ENCODE peak calls at places on chromosomes 13 and 19, in eight cellular contexts. V, E, Z, H, Q, R, C and I are unnamed samples. For H3K4me1, the result is how much of the 10 kb centered on the place peaks cover.

GRCh38 chr19:42514449-42514848 is 13.8 kb downstream of the CEACAM1 start:
- DNase-seq in V (no peak), H (no peak), E (no peak), Z (no peak), C (no peak), R (no peak), Q (no peak), I (no peak)

GRCh38 chr13:51451467-51452390 is 1.1 kb downstream of the INTS6 start:
- DNase-seq in V (peak), R (peak), H (peak), Z (peak), E (peak), C (peak), Q (peak), I (peak)

GRCh38 chr13:20873348-20873747 is 29.2 kb downstream of the XPO4 start:
- DNase-seq in C (no peak), R (no peak), H (no peak), Z (no peak), E (peak), V (no peak), Q (no peak), I (no peak)

GRCh38 chr19:6381030-6381750 is 5.5 kb upstream of the PSPN start:
- DNase-seq in Q (no peak), C (no peak), Z (no peak), H (no peak), E (no peak), R (no peak), V (no peak), I (no peak)

GRCh38 chr19:47130589-47131168 is at the start of gene SAE1:
- DNase-seq in H (peak), E (peak), C (peak), Z (peak), V (peak), Q (peak), R (peak), I (peak)

GRCh38 chr13:67230774-67231480 is 791 bp upstream of the PCDH9 start:
- DNase-seq in H (peak), E (peak), Q (peak), R (peak), C (peak), V (peak), Z (peak), I (no peak)

GRCh38 chr13:91155512-91156114 is 191.9 kb upstream of the MIR17HG start:
- DNase-seq in C (peak), Z (no peak), R (no peak), H (no peak), E (no peak), Q (no peak), V (no peak), I (no peak)

GRCh38 chr13:112842931-112843391 is 126.1 kb upstream of the MCF2L start:
- DNase-seq in R (peak), C (no peak), Z (no peak), H (no peak), E (no peak), Q (no peak), V (no peak), I (no peak)

GRCh38 chr13:114015608-114016295 is 41.9 kb upstream of the C13orf46 start:
- DNase-seq in R (no peak), E (no peak), V (no peak), Q (no peak), Z (no peak), H (no peak), C (peak), I (no peak)

GRCh38 chr19:31071157-31071855 is 277.9 kb downstream of the TSHZ3 start:
- DNase-seq in H (no peak), Q (no peak), V (no peak), E (no peak), R (no peak), C (no peak), Z (no peak), I (no peak)

GRCh38 chr19:17205237-17206140 is 9.7 kb upstream of the USE1 start:
- DNase-seq in V (no peak), C (peak), R (peak), Z (peak), Q (peak), E (no peak), H (peak), I (no peak)

GRCh38 chr13:26074706-26075105 is 22.9 kb upstream of the SHISA2 start:
- DNase-seq in V (no peak), Q (peak), C (no peak), H (no peak), R (no peak), E (peak), Z (no peak), I (no peak)

GRCh38 chr19:38544569-38545315 is 73.0 kb downstream of the MAP4K1 start:
- DNase-seq in R (no peak), Z (no peak), Q (no peak), H (no peak), E (no peak), V (no peak), C (no peak), I (no peak)

GRCh38 chr13:51826606-51827005 is 18.4 kb downstream of the TMEM272 start:
- DNase-seq in H (no peak), E (no peak), C (no peak), Q (no peak), Z (no peak), V (no peak), R (no peak), I (no peak)

GRCh38 chr19:3653081-3653795 is 26.6 kb upstream of the CACTIN start:
- DNase-seq in Q (no peak), V (no peak), H (no peak), E (no peak), R (no peak), C (no peak), Z (no peak), I (no peak)

GRCh38 chr13:29801737-29802305 is 48.6 kb downstream of the UBL3 start:
- DNase-seq in E (no peak), Z (no peak), Q (no peak), R (no peak), V (no peak), C (no peak), H (no peak), I (no peak)

GRCh38 chr13:42333613-42334328 is 61.8 kb downstream of the AKAP11 start:
- DNase-seq in E (peak), C (no peak), V (no peak), R (no peak), H (peak), Q (peak), Z (no peak), I (no peak)

GRCh38 chr19:54478677-54479266 is 5.7 kb upstream of the CDC42EP5 start:
- DNase-seq in Z (no peak), Q (peak), H (no peak), E (peak), R (no peak), C (no peak), V (no peak), I (no peak)

GRCh38 chr19:1066748-1067340 is at the start of gene ARHGAP45:
- DNase-seq in C (peak), E (no peak), V (no peak), R (no peak), Z (no peak), Q (no peak), H (no peak), I (no peak)

GRCh38 chr13:35479223-35479536 is 2.7 kb upstream of the MAB21L1 start:
- DNase-seq in C (no peak), Q (no peak), Z (no peak), V (no peak), E (no peak), H (no peak), R (no peak), I (no peak)

GRCh38 chr19:52336117-52336811 is at the start of gene ZNF610:
- DNase-seq in E (peak), R (peak), H (no peak), Q (peak), Z (peak), C (peak), V (peak), I (peak)

GRCh38 chr19:8208710-8209110 is 460 bp upstream of the CERS4 start:
- DNase-seq in Z (peak), E (no peak), R (no peak), H (no peak), Q (no peak), C (no peak), V (peak), I (no peak)

GRCh38 chr19:719081-719512 is 10.4 kb downstream of the PALM start:
- DNase-seq in R (peak), H (no peak), Z (peak), V (peak), Q (peak), E (no peak), C (peak), I (no peak)

GRCh38 chr13:45331981-45332830 is 8.8 kb downstream of the TPT1 start:
- DNase-seq in V (no peak), R (no peak), Z (peak), E (peak), C (peak), Q (peak), H (no peak), I (no peak)

GRCh38 chr13:24348385-24348784 is 39.0 kb downstream of the C1QTNF9 start:
- DNase-seq in H (no peak), V (no peak), C (no peak), R (no peak), Z (no peak), Q (no peak), E (no peak), I (no peak)

GRCh38 chr13:40682449-40683240 is 16.2 kb upstream of the FOXO1 start:
- DNase-seq in E (peak), C (no peak), Q (no peak), R (no peak), V (no peak), H (no peak), Z (no peak), I (no peak)

GRCh38 chr19:30651691-30652090 is 279.5 kb downstream of the ZNF536 start:
- DNase-seq in V (no peak), R (no peak), Q (no peak), E (no peak), C (no peak), H (no peak), Z (no peak), I (no peak)

GRCh38 chr19:16896913-16897571 is 8.2 kb downstream of the F2RL3 start:
- DNase-seq in Z (peak), R (peak), Q (peak), H (peak), E (peak), C (peak), V (peak), I (peak)

GRCh38 chr13:26022538-26023292 is 29.1 kb downstream of the SHISA2 start:
- DNase-seq in V (peak), H (no peak), C (peak), R (no peak), Z (peak), E (peak), Q (no peak), I (no peak)

GRCh38 chr13:53405616-53406015 is 377.0 kb downstream of the OLFM4 start:
- DNase-seq in H (no peak), V (no peak), Z (no peak), R (no peak), E (no peak), Q (peak), C (no peak), I (no peak)

GRCh38 chr19:7962644-7963268 is 19.3 kb upstream of the TIMM44 start:
- DNase-seq in Z (no peak), V (no peak), Q (no peak), C (no peak), H (no peak), E (no peak), R (no peak), I (no peak)

GRCh38 chr13:45681101-45681500 is 21.0 kb upstream of the CBY2 start:
- DNase-seq in H (no peak), V (no peak), R (no peak), Z (peak), C (no peak), E (no peak), Q (no peak), I (no peak)

GRCh38 chr19:40588110-40588854 is 11.6 kb downstream of the SHKBP1 start:
- DNase-seq in E (peak), Q (no peak), R (no peak), H (no peak), Z (no peak), V (no peak), C (no peak), I (no peak)

GRCh38 chr19:6059396-6059947 is 50.8 kb downstream of the RFX2 start:
- DNase-seq in E (no peak), R (no peak), Q (no peak), C (no peak), V (peak), H (no peak), Z (peak), I (no peak)

GRCh38 chr13:94369862-94370491 is 109.5 kb downstream of the DCT start:
- DNase-seq in Q (no peak), Z (peak), H (no peak), V (no peak), E (peak), R (peak), C (peak), I (no peak)

GRCh38 chr13:97223711-97224461 is 1.8 kb downstream of the MBNL2 start:
- DNase-seq in Z (peak), Q (peak), H (peak), E (peak), C (peak), V (peak), R (peak), I (no peak)

GRCh38 chr13:53127378-53127777 is 98.8 kb downstream of the OLFM4 start:
- DNase-seq in H (no peak), C (no peak), R (no peak), E (no peak), Q (no peak), Z (no peak), V (no peak), I (no peak)

GRCh38 chr13:43077906-43078305 is 54.5 kb downstream of the DNAJC15 start:
- DNase-seq in Q (no peak), Z (no peak), E (no peak), V (no peak), H (no peak), R (no peak), C (no peak), I (no peak)

GRCh38 chr19:13981021-13981420 is 25.1 kb downstream of the RFX1 start:
- DNase-seq in Q (no peak), E (no peak), Z (no peak), C (no peak), V (no peak), R (no peak), H (no peak), I (no peak)

GRCh38 chr19:13981988-13982501 is 24.1 kb downstream of the RFX1 start:
- DNase-seq in Q (no peak), Z (no peak), R (no peak), E (no peak), V (no peak), H (no peak), C (peak), I (no peak)

GRCh38 chr19:13980340-13980739 is 25.8 kb downstream of the RFX1 start:
- DNase-seq in V (no peak), Q (no peak), C (no peak), H (no peak), E (no peak), R (no peak), Z (no peak), I (no peak)

GRCh38 chr19:13982773-13983172 is 23.3 kb downstream of the RFX1 start:
- DNase-seq in Z (no peak), H (no peak), Q (no peak), C (no peak), R (no peak), E (no peak), V (no peak), I (no peak)

DNA sequence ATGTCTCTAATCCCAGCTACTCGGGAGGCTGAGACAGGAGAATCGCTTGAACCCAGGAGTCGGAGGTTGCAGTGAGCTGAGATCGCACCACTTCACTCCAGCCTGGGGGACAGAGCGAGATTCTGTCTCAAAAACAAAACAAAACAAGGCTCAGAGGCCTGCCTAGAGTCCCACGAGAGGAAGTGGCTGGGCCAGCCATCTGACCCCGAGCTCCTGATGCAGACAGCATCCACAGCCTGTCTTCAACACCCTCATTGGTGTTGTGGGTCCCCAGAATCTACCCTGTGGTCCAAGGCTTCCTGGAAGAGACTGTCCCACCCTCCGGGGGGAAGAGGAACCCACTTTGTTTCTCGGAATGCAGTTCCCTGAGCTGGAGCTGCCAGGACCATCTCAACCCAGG is 24.7 kb downstream of the RFX1 start:
- DNase-seq in C (no peak), Z (no peak), Q (no peak), E (no peak), V (no peak), R (no peak), H (no peak), I (no peak)
- H3K4me1 ChIP-seq in C (under half), Z (under half), Q (under half), E (under half), V (under half), R (under half), H (under half), I (under half)

GRCh38 chr13:75482070-75482819 is at the start of gene TBC1D4:
- DNase-seq in E (peak), Q (peak), C (peak), V (peak), Z (peak), R (peak), H (peak), I (peak)

GRCh38 chr13:75479102-75479501 is 2.9 kb downstream of the TBC1D4 start:
- DNase-seq in H (no peak), C (no peak), R (no peak), Q (no peak), Z (no peak), V (no peak), E (no peak), I (no peak)

GRCh38 chr13:75481176-75482069 is 546 bp downstream of the TBC1D4 start:
- DNase-seq in C (peak), E (no peak), Z (no peak), Q (no peak), R (peak), H (peak), V (peak), I (no peak)

GRCh38 chr13:75482820-75483079 is 781 bp upstream of the TBC1D4 start:
- DNase-seq in Q (no peak), R (no peak), E (no peak), Z (no peak), C (no peak), H (no peak), V (no peak), I (no peak)

GRCh38 chr13:75480691-75481175 is 1.2 kb downstream of the TBC1D4 start:
- DNase-seq in H (peak), E (peak), R (peak), Z (peak), V (peak), C (peak), Q (peak), I (no peak)
- TF ChIP-seq CTCF in H (no peak), E (no peak), R (no peak), Z (no peak), V (no peak), C (no peak), Q (no peak), I (no peak)

GRCh38 chr13:110404321-110404720 is 97.2 kb downstream of the COL4A2 start:
- DNase-seq in Z (no peak), C (no peak), Q (no peak), H (no peak), V (no peak), E (no peak), R (no peak), I (no peak)
- H3K4me1 ChIP-seq in Z (under half), C (under half), Q (under half), H (under half), V (half or more), E (half or more), R (under half), I (under half)

GRCh38 chr19:10832659-10833296 is 3.2 kb downstream of the TMED1 start:
- DNase-seq in H (no peak), V (no peak), Q (no peak), R (no peak), Z (no peak), C (no peak), E (no peak), I (no peak)

GRCh38 chr19:10831980-10832658 is 3.9 kb downstream of the TMED1 start:
- DNase-seq in V (no peak), Q (no peak), E (no peak), H (no peak), C (no peak), R (no peak), Z (no peak), I (no peak)

GRCh38 chr19:10829967-10830366 is 6.0 kb downstream of the TMED1 start:
- DNase-seq in V (no peak), H (no peak), E (no peak), Q (no peak), Z (no peak), R (no peak), C (no peak), I (no peak)

GRCh38 chr19:10830370-10830769 is 5.6 kb downstream of the TMED1 start:
- DNase-seq in Q (no peak), C (no peak), R (no peak), V (no peak), H (no peak), E (no peak), Z (no peak), I (no peak)

DNA sequence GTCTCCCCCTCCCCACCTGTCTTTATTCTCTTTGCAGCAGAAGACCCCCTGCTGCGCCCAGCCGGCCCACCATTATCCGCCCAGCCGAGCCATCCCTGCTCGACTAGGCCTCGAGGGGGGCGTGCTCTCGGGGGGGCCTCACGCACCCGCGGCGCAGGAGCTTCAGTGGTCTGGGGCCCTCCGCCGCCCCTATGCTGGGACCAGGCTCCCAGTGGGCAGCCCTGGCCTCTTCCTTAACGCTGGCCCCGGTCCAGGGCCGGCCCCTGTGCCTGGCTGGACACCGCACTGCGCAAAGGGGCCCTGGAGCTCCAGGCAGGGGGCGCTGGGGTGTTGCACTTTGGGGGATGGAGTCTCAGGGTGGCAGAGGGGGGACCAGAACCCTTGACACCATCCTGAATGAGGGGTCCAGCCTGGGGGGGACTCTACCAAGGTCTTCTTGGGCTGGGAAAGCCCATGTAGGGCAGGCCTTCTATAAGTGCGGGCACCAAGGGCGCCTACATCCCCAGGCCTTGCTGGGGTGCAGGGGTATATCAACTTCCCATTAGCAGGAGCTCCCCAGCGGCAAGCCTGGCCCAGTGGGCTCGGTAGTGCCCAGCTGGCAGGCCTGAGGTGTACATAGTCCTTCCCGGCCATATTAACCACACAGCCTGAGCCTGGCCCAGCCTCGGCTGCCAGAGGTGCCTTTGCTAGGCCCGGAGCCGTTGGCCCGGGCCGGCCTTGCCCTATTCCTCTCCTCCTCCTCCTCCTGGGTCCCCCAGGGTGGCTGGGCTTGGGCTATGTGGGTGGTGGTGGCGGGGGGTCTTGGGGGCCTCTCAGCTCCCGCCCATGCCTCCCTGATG is 4.9 kb downstream of the TMED1 start:
- DNase-seq in Z (no peak), V (no peak), Q (no peak), E (no peak), C (no peak), R (no peak), H (no peak), I (no peak)
- TF ChIP-seq CTCF in Z (no peak), V (no peak), Q (no peak), E (no peak), C (no peak), R (no peak), H (no peak), I (no peak)

GRCh38 chr13:73064991-73065390 is 6.2 kb downstream of the KLF5 start:
- DNase-seq in C (no peak), Q (no peak), H (no peak), Z (no peak), V (no peak), R (no peak), E (no peak), I (no peak)
- H3K4me1 ChIP-seq in C (half or more), Q (under half), H (half or more), Z (under half), V (under half), R (under half), E (under half), I (under half)